ENCODE peak calls at places on chromosomes 1 and 21, in nine cellular contexts. One of them, this sample, is unnamed.

GRCh38 chr1:2967881-2968280 is 53.4 kb upstream of the ACTRT2 start:
- DNase-seq in sigmoid colon: peak; percentile 49
- DNase-seq in heart right ventricle: no peak
- DNase-seq in tibial artery: no peak
- DNase-seq in hepatocyte: no peak
- DNase-seq in Peyer's patch: no peak
- DNase-seq in endodermal cell: no peak
- DNase-seq in colonic mucosa: no peak
- DNase-seq in adipocyte: no peak
- DNase-seq in this sample: no peak

GRCh38 chr1:208119225-208119606 is 125.0 kb downstream of the PLXNA2 start:
- DNase-seq in sigmoid colon: no peak
- DNase-seq in heart right ventricle: no peak
- DNase-seq in tibial artery: no peak
- DNase-seq in hepatocyte: no peak
- DNase-seq in Peyer's patch: no peak
- DNase-seq in endodermal cell: no peak
- DNase-seq in colonic mucosa: peak; percentile 31
- DNase-seq in adipocyte: no peak
- DNase-seq in this sample: no peak

GRCh38 chr1:46772571-46772970 is 26.3 kb upstream of the CYP4B1 start:
- DNase-seq in sigmoid colon: no peak
- DNase-seq in heart right ventricle: no peak
- DNase-seq in tibial artery: peak; percentile 33
- DNase-seq in hepatocyte: no peak
- DNase-seq in Peyer's patch: no peak
- DNase-seq in endodermal cell: no peak
- DNase-seq in colonic mucosa: no peak
- DNase-seq in adipocyte: no peak
- DNase-seq in this sample: no peak

GRCh38 chr21:32371913-32372314 is 20.9 kb downstream of the URB1 start:
- DNase-seq in sigmoid colon: peak; percentile 81
- DNase-seq in heart right ventricle: no peak
- DNase-seq in tibial artery: no peak
- DNase-seq in hepatocyte: no peak
- DNase-seq in Peyer's patch: no peak
- DNase-seq in endodermal cell: no peak
- DNase-seq in colonic mucosa: no peak
- DNase-seq in adipocyte: peak; percentile 88
- DNase-seq in this sample: no peak

GRCh38 chr1:38576241-38576640 is 283.3 kb downstream of the RRAGC start:
- DNase-seq in sigmoid colon: peak; percentile 50
- DNase-seq in heart right ventricle: no peak
- DNase-seq in tibial artery: no peak
- DNase-seq in hepatocyte: no peak
- DNase-seq in Peyer's patch: no peak
- DNase-seq in endodermal cell: peak; percentile 53
- DNase-seq in colonic mucosa: no peak
- DNase-seq in adipocyte: no peak
- DNase-seq in this sample: no peak

GRCh38 chr1:224769987-224770693 is 154.0 kb downstream of the CNIH3 start:
- DNase-seq in sigmoid colon: no peak
- DNase-seq in heart right ventricle: no peak
- DNase-seq in tibial artery: no peak
- DNase-seq in hepatocyte: no peak
- DNase-seq in Peyer's patch: no peak
- DNase-seq in endodermal cell: no peak
- DNase-seq in colonic mucosa: no peak
- DNase-seq in adipocyte: peak; percentile 82
- DNase-seq in this sample: no peak

GRCh38 chr1:153685578-153686340 is 7.3 kb downstream of the NPR1 start:
- DNase-seq in sigmoid colon: no peak
- DNase-seq in heart right ventricle: no peak
- DNase-seq in tibial artery: no peak
- DNase-seq in hepatocyte: no peak
- DNase-seq in Peyer's patch: no peak
- DNase-seq in endodermal cell: no peak
- DNase-seq in colonic mucosa: no peak
- DNase-seq in adipocyte: no peak
- DNase-seq in this sample: no peak

GRCh38 chr21:40404319-40404906 is 442.5 kb downstream of the DSCAM start:
- DNase-seq in sigmoid colon: no peak
- DNase-seq in heart right ventricle: no peak
- DNase-seq in tibial artery: no peak
- DNase-seq in hepatocyte: peak; percentile 82
- DNase-seq in Peyer's patch: no peak
- DNase-seq in endodermal cell: no peak
- DNase-seq in colonic mucosa: no peak
- DNase-seq in adipocyte: peak; percentile 75
- DNase-seq in this sample: peak; percentile 36

GRCh38 chr1:246048693-246049092 is 458.4 kb downstream of the SMYD3 start:
- DNase-seq in sigmoid colon: no peak
- DNase-seq in heart right ventricle: no peak
- DNase-seq in tibial artery: no peak
- DNase-seq in hepatocyte: no peak
- DNase-seq in Peyer's patch: no peak
- DNase-seq in endodermal cell: no peak
- DNase-seq in colonic mucosa: no peak
- DNase-seq in adipocyte: no peak
- DNase-seq in this sample: no peak

GRCh38 chr1:239816090-239816812 is 275.4 kb upstream of the FMN2 start:
- DNase-seq in sigmoid colon: peak; percentile 83
- DNase-seq in heart right ventricle: no peak
- DNase-seq in tibial artery: peak; percentile 33
- DNase-seq in hepatocyte: peak; percentile 84
- DNase-seq in Peyer's patch: no peak
- DNase-seq in endodermal cell: peak; percentile 87
- DNase-seq in colonic mucosa: peak; percentile 29
- DNase-seq in adipocyte: peak; percentile 82
- DNase-seq in this sample: peak; percentile 79

GRCh38 chr1:92792340-92792782 is 7.5 kb upstream of the EVI5 start:
- DNase-seq in sigmoid colon: no peak
- DNase-seq in heart right ventricle: no peak
- DNase-seq in tibial artery: no peak
- DNase-seq in hepatocyte: no peak
- DNase-seq in Peyer's patch: no peak
- DNase-seq in endodermal cell: peak; percentile 55
- DNase-seq in colonic mucosa: no peak
- DNase-seq in adipocyte: no peak
- DNase-seq in this sample: no peak

GRCh38 chr1:172478485-172478884 is 34.6 kb upstream of the PIGC start:
- DNase-seq in sigmoid colon: no peak
- DNase-seq in heart right ventricle: no peak
- DNase-seq in tibial artery: no peak
- DNase-seq in hepatocyte: no peak
- DNase-seq in Peyer's patch: no peak
- DNase-seq in endodermal cell: no peak
- DNase-seq in colonic mucosa: no peak
- DNase-seq in adipocyte: no peak
- DNase-seq in this sample: no peak

GRCh38 chr1:174753131-174753530 is 246.6 kb upstream of the CACYBP start:
- DNase-seq in sigmoid colon: no peak
- DNase-seq in heart right ventricle: no peak
- DNase-seq in tibial artery: no peak
- DNase-seq in hepatocyte: no peak
- DNase-seq in Peyer's patch: no peak
- DNase-seq in endodermal cell: no peak
- DNase-seq in colonic mucosa: no peak
- DNase-seq in adipocyte: no peak
- DNase-seq in this sample: no peak

GRCh38 chr1:85579619-85580018 is 942 bp upstream of the CCN1 start:
- DNase-seq in sigmoid colon: peak; percentile 77
- DNase-seq in heart right ventricle: peak; percentile 28
- DNase-seq in tibial artery: no peak
- DNase-seq in hepatocyte: no peak
- DNase-seq in Peyer's patch: no peak
- DNase-seq in endodermal cell: peak; percentile 79
- DNase-seq in colonic mucosa: no peak
- DNase-seq in adipocyte: peak; percentile 56
- DNase-seq in this sample: peak; percentile 80

GRCh38 chr1:117608213-117608612 is 2.4 kb downstream of the TENT5C start:
- DNase-seq in sigmoid colon: no peak
- DNase-seq in heart right ventricle: no peak
- DNase-seq in tibial artery: no peak
- DNase-seq in hepatocyte: no peak
- DNase-seq in Peyer's patch: peak; percentile 12
- DNase-seq in endodermal cell: no peak
- DNase-seq in colonic mucosa: no peak
- DNase-seq in adipocyte: no peak
- DNase-seq in this sample: no peak

GRCh38 chr1:24888061-24888970 is 41.8 kb downstream of the RUNX3 start:
- DNase-seq in sigmoid colon: peak; percentile 47
- DNase-seq in heart right ventricle: no peak
- DNase-seq in tibial artery: peak; percentile 7
- DNase-seq in hepatocyte: no peak
- DNase-seq in Peyer's patch: no peak
- DNase-seq in endodermal cell: no peak
- DNase-seq in colonic mucosa: peak; percentile 16
- DNase-seq in adipocyte: no peak
- DNase-seq in this sample: no peak

GRCh38 chr1:9687876-9688582 is 36.5 kb downstream of the PIK3CD start:
- DNase-seq in sigmoid colon: no peak
- DNase-seq in heart right ventricle: no peak
- DNase-seq in tibial artery: no peak
- DNase-seq in hepatocyte: peak; percentile 38
- DNase-seq in Peyer's patch: peak; percentile 29
- DNase-seq in endodermal cell: peak; percentile 81
- DNase-seq in colonic mucosa: peak; percentile 25
- DNase-seq in adipocyte: peak; percentile 60
- DNase-seq in this sample: peak; percentile 19

GRCh38 chr1:16351449-16351993 is 759 bp downstream of the FBXO42 start:
- DNase-seq in sigmoid colon: peak; percentile 63
- DNase-seq in heart right ventricle: no peak
- DNase-seq in tibial artery: peak; percentile 18
- DNase-seq in hepatocyte: peak; percentile 31
- DNase-seq in Peyer's patch: no peak
- DNase-seq in endodermal cell: no peak
- DNase-seq in colonic mucosa: peak; percentile 39
- DNase-seq in adipocyte: peak; percentile 59
- DNase-seq in this sample: no peak

GRCh38 chr1:174044418-174045222 is 22.5 kb upstream of the RC3H1 start:
- DNase-seq in sigmoid colon: no peak
- DNase-seq in heart right ventricle: no peak
- DNase-seq in tibial artery: no peak
- DNase-seq in hepatocyte: no peak
- DNase-seq in Peyer's patch: no peak
- DNase-seq in endodermal cell: no peak
- DNase-seq in colonic mucosa: no peak
- DNase-seq in adipocyte: no peak
- DNase-seq in this sample: no peak

GRCh38 chr1:219339466-219339865 is 165.8 kb downstream of the LYPLAL1 start:
- DNase-seq in sigmoid colon: no peak
- DNase-seq in heart right ventricle: no peak
- DNase-seq in tibial artery: no peak
- DNase-seq in hepatocyte: no peak
- DNase-seq in Peyer's patch: no peak
- DNase-seq in endodermal cell: no peak
- DNase-seq in colonic mucosa: no peak
- DNase-seq in adipocyte: peak; percentile 67
- DNase-seq in this sample: no peak

GRCh38 chr1:44043176-44044070 is 12.2 kb upstream of the SLC6A9 start:
- DNase-seq in sigmoid colon: no peak
- DNase-seq in heart right ventricle: no peak
- DNase-seq in tibial artery: no peak
- DNase-seq in hepatocyte: no peak
- DNase-seq in Peyer's patch: no peak
- DNase-seq in endodermal cell: peak; percentile 43
- DNase-seq in colonic mucosa: no peak
- DNase-seq in adipocyte: no peak
- DNase-seq in this sample: no peak

GRCh38 chr1:108708726-108709660 is 3.7 kb upstream of the FNDC7 start:
- DNase-seq in sigmoid colon: no peak
- DNase-seq in heart right ventricle: no peak
- DNase-seq in tibial artery: no peak
- DNase-seq in hepatocyte: no peak
- DNase-seq in Peyer's patch: peak; percentile 41
- DNase-seq in endodermal cell: peak; percentile 85
- DNase-seq in colonic mucosa: peak; percentile 41
- DNase-seq in adipocyte: no peak
- DNase-seq in this sample: peak; percentile 31

DNA sequence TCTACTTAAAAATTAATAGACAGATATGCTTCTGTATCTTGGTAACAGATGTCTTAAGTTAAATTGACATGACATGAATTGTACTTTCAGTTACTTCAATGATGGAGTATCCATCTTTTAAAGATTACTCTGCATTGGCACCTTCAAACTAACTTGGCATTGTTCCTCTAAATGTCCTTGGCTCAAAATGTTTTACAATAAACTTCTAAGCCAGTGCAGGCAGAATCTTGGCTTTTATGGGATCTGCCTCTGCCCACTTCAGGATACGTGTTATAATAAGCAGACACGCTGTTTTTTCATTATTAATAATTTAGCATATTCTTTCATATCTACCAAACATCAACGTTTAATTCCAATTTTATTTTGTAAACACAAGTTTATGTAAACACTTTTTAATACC is 873.4 kb upstream of the ADAMTS5 start:
- DNase-seq in sigmoid colon: no peak
- DNase-seq in heart right ventricle: no peak
- DNase-seq in tibial artery: no peak
- DNase-seq in hepatocyte: no peak
- DNase-seq in Peyer's patch: no peak
- DNase-seq in endodermal cell: no peak
- DNase-seq in colonic mucosa: no peak
- DNase-seq in adipocyte: no peak
- DNase-seq in this sample: no peak
- H3K9me3 ChIP-seq in sigmoid colon: no peaks in the 10 kb centered on the region
- H3K9me3 ChIP-seq in heart right ventricle: peaks cover 5% of the 10 kb centered on the region
- H3K9me3 ChIP-seq in tibial artery: no peaks in the 10 kb centered on the region
- H3K9me3 ChIP-seq in hepatocyte: no peaks in the 10 kb centered on the region
- H3K9me3 ChIP-seq in Peyer's patch: no peaks in the 10 kb centered on the region
- H3K9me3 ChIP-seq in endodermal cell: no peaks in the 10 kb centered on the region
- H3K9me3 ChIP-seq in colonic mucosa: no peaks in the 10 kb centered on the region
- H3K9me3 ChIP-seq in adipocyte: peaks cover 5% of the 10 kb centered on the region
- H3K9me3 ChIP-seq in this sample: peaks cover 9% of the 10 kb centered on the region

GRCh38 chr1:206582537-206583460 is 29.5 kb downstream of the EIF2D start:
- DNase-seq in sigmoid colon: no peak
- DNase-seq in heart right ventricle: no peak
- DNase-seq in tibial artery: no peak
- DNase-seq in hepatocyte: no peak
- DNase-seq in Peyer's patch: no peak
- DNase-seq in endodermal cell: no peak
- DNase-seq in colonic mucosa: no peak
- DNase-seq in adipocyte: no peak
- DNase-seq in this sample: no peak
- H3K36me3 ChIP-seq in sigmoid colon: no peaks in the 10 kb centered on the region
- H3K36me3 ChIP-seq in heart right ventricle: peaks cover 31% of the 10 kb centered on the region
- H3K36me3 ChIP-seq in tibial artery: peaks cover 30% of the 10 kb centered on the region
- H3K36me3 ChIP-seq in hepatocyte: no peaks in the 10 kb centered on the region
- H3K36me3 ChIP-seq in Peyer's patch: no peaks in the 10 kb centered on the region
- H3K36me3 ChIP-seq in endodermal cell: no peaks in the 10 kb centered on the region
- H3K36me3 ChIP-seq in colonic mucosa: no peaks in the 10 kb centered on the region
- H3K36me3 ChIP-seq in adipocyte: no peaks in the 10 kb centered on the region
- H3K36me3 ChIP-seq in this sample: no peaks in the 10 kb centered on the region

GRCh38 chr21:46098303-46099141 is 610 bp downstream of the COL6A2 start:
- DNase-seq in sigmoid colon: peak; percentile 78
- DNase-seq in heart right ventricle: peak; percentile 52
- DNase-seq in tibial artery: peak; percentile 25
- DNase-seq in hepatocyte: peak; percentile 37
- DNase-seq in Peyer's patch: peak; percentile 14
- DNase-seq in endodermal cell: peak; percentile 75
- DNase-seq in colonic mucosa: peak; percentile 20
- DNase-seq in adipocyte: peak; percentile 70
- DNase-seq in this sample: peak; percentile 62
- H3K4me3 ChIP-seq in sigmoid colon: peak overlapping the region; percentile 89
- H3K4me3 ChIP-seq in heart right ventricle: peak overlapping the region; percentile 82
- H3K4me3 ChIP-seq in tibial artery: peak overlapping the region; percentile 82
- H3K4me3 ChIP-seq in hepatocyte: peak overlapping the region; percentile 92
- H3K4me3 ChIP-seq in Peyer's patch: peak overlapping the region; percentile 76
- H3K4me3 ChIP-seq in endodermal cell: peak overlapping the region; percentile 82
- H3K4me3 ChIP-seq in colonic mucosa: peak overlapping the region; percentile 45
- H3K4me3 ChIP-seq in adipocyte: peak overlapping the region; percentile 92
- H3K4me3 ChIP-seq in this sample: peak overlapping the region; percentile 73

GRCh38 chr21:44438531-44439210 is 16.6 kb upstream of the LRRC3 start:
- DNase-seq in sigmoid colon: peak; percentile 87
- DNase-seq in heart right ventricle: peak; percentile 81
- DNase-seq in tibial artery: no peak
- DNase-seq in hepatocyte: no peak
- DNase-seq in Peyer's patch: no peak
- DNase-seq in endodermal cell: no peak
- DNase-seq in colonic mucosa: no peak
- DNase-seq in adipocyte: no peak
- DNase-seq in this sample: no peak
- H3K9me3 ChIP-seq in sigmoid colon: no peaks in the 10 kb centered on the region
- H3K9me3 ChIP-seq in heart right ventricle: no peaks in the 10 kb centered on the region
- H3K9me3 ChIP-seq in tibial artery: no peaks in the 10 kb centered on the region
- H3K9me3 ChIP-seq in hepatocyte: no peaks in the 10 kb centered on the region
- H3K9me3 ChIP-seq in Peyer's patch: no peaks in the 10 kb centered on the region
- H3K9me3 ChIP-seq in endodermal cell: no peaks in the 10 kb centered on the region
- H3K9me3 ChIP-seq in colonic mucosa: no peaks in the 10 kb centered on the region
- H3K9me3 ChIP-seq in adipocyte: no peaks in the 10 kb centered on the region
- H3K9me3 ChIP-seq in this sample: no peaks in the 10 kb centered on the region

This sample was measured in MG63.